ENCODE peak calls at places on chromosome 9, in six cellular contexts. R is spleen, J is K562, U is HCT116, B is sigmoid colon, S is upper lobe of left lung. M is an unnamed sample.

GRCh38 chr9:91445135-91445534 is 21.5 kb upstream of the NFIL3 start:
- DNase-seq in J (no peak), U (no peak), R (no peak), S (no peak), B (no peak), M (no peak)

GRCh38 chr9:12930906-12931305 is 156.1 kb downstream of the LURAP1L start:
- DNase-seq in U (no peak), S (no peak), J (no peak), B (no peak), R (no peak), M (no peak)

GRCh38 chr9:131625848-131626670 is 80.7 kb downstream of the PRRT1B start:
- DNase-seq in B (no peak), U (no peak), S (no peak), R (peak; percentile 72), J (no peak), M (no peak)

GRCh38 chr9:98074119-98074990 is 17.8 kb downstream of the NANS start:
- DNase-seq in B (no peak), S (peak; percentile 69), R (peak; percentile 89), U (no peak), J (peak; percentile 67), M (peak; percentile 81)

GRCh38 chr9:116875576-116875975 is 188.5 kb downstream of the TRIM32 start:
- DNase-seq in U (no peak), B (no peak), S (no peak), R (no peak), J (no peak), M (no peak)

GRCh38 chr9:134337469-134337868 is 11.2 kb downstream of the RXRA start:
- DNase-seq in J (no peak), R (no peak), S (no peak), B (no peak), U (no peak), M (no peak)

GRCh38 chr9:98971168-98971914 is 27.6 kb downstream of the COL15A1 start:
- DNase-seq in B (no peak), R (no peak), S (no peak), U (no peak), J (peak; percentile 61), M (no peak)

GRCh38 chr9:77848428-77848827 is 183.2 kb downstream of the GNAQ start:
- DNase-seq in S (no peak), U (no peak), R (no peak), B (no peak), J (no peak), M (no peak)

GRCh38 chr9:91483189-91483691 is 59.6 kb upstream of the NFIL3 start:
- DNase-seq in B (no peak), R (no peak), U (no peak), J (no peak), S (no peak), M (no peak)

GRCh38 chr9:76817489-76817888 is 53.3 kb downstream of the PCA3 start:
- DNase-seq in J (no peak), U (no peak), B (no peak), S (no peak), R (no peak), M (no peak)

GRCh38 chr9:100427366-100428263 is 672 bp downstream of the MSANTD3 start:
- DNase-seq in S (peak; percentile 44), R (no peak), B (peak; percentile 85), J (no peak), U (peak; percentile 35), M (peak; percentile 35)

GRCh38 chr9:90925581-90926257 is 124.1 kb downstream of the SYK start:
- DNase-seq in B (no peak), J (no peak), S (no peak), U (no peak), R (no peak), M (no peak)

GRCh38 chr9:136853596-136854112 is 1.5 kb downstream of the MAMDC4 start:
- DNase-seq in B (peak; percentile 61), J (no peak), U (no peak), R (peak; percentile 76), S (no peak), M (no peak)

GRCh38 chr9:137788561-137789294 is 88.9 kb upstream of the CACNA1B start:
- DNase-seq in U (no peak), J (no peak), R (no peak), S (no peak), B (peak; percentile 50), M (peak; percentile 72)

GRCh38 chr9:137286980-137287383 is 9.5 kb downstream of the TOR4A start:
- DNase-seq in R (peak; percentile 51), J (peak; percentile 60), U (peak; percentile 72), B (no peak), S (no peak), M (peak; percentile 82)

GRCh38 chr9:105278751-105279150 is 34.3 kb downstream of the SLC44A1 start:
- DNase-seq in S (no peak), J (no peak), R (no peak), B (no peak), U (no peak), M (no peak)

GRCh38 chr9:137277329-137278041 is at the start of gene TOR4A:
- DNase-seq in R (peak; percentile 96), U (peak; percentile 80), J (peak; percentile 90), B (peak; percentile 91), S (peak; percentile 98), M (peak; percentile 92)

GRCh38 chr9:108956627-108957026 is 22.4 kb downstream of the ABITRAM start:
- DNase-seq in S (no peak), U (no peak), J (no peak), R (no peak), B (no peak), M (no peak)

GRCh38 chr9:96253059-96253696 is 48.8 kb downstream of the HSD17B3 start:
- DNase-seq in J (peak; percentile 17), S (no peak), R (no peak), U (no peak), B (no peak), M (no peak)

GRCh38 chr9:133619791-133620190 is 10.6 kb upstream of the FAM163B start:
- DNase-seq in R (no peak), B (no peak), J (no peak), S (no peak), U (no peak), M (no peak)

DNA sequence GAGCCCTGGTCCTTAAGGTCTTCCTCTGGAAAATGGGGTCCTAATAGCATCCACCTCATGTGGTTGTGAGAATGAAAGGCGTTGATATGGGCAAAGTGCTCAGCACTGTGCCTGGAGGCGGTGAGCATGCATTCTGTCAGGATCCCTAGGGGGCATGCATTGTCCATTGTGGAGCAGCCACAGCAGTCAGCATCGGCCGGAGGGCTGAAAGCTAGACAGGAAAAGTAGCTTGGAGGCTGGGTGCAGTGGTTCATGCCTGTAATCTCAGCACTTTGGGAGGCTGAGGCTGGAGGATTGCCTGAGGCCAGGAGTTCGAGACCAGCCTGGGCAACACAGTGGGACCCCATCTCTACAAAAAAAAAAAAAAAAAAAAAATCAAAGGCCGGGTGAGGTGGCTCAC is 122.2 kb downstream of the LHX2 start:
- DNase-seq in R (no peak), S (peak; percentile 55), B (no peak), U (no peak), J (no peak), M (peak; percentile 57)
- TF ChIP-seq CTCF in R (no peak), S (no peak), B (no peak), U (peak; percentile 24), J (peak; percentile 81), M (no peak)

GRCh38 chr9:127556871-127557270 is 55.2 kb upstream of the STXBP1 start:
- DNase-seq in R (no peak), S (no peak), J (no peak), B (no peak), U (no peak), M (no peak)

GRCh38 chr9:127557998-127558546 is 54.0 kb upstream of the STXBP1 start:
- DNase-seq in B (no peak), J (no peak), U (no peak), S (no peak), R (no peak), M (no peak)

GRCh38 chr9:127558581-127559246 is 53.4 kb upstream of the STXBP1 start:
- DNase-seq in J (no peak), R (no peak), S (no peak), U (no peak), B (no peak), M (no peak)

GRCh38 chr9:127555830-127556820 is 56.0 kb upstream of the STXBP1 start:
- DNase-seq in R (no peak), S (peak; percentile 93), U (peak; percentile 80), B (peak; percentile 89), J (peak; percentile 58), M (peak; percentile 70)

DNA sequence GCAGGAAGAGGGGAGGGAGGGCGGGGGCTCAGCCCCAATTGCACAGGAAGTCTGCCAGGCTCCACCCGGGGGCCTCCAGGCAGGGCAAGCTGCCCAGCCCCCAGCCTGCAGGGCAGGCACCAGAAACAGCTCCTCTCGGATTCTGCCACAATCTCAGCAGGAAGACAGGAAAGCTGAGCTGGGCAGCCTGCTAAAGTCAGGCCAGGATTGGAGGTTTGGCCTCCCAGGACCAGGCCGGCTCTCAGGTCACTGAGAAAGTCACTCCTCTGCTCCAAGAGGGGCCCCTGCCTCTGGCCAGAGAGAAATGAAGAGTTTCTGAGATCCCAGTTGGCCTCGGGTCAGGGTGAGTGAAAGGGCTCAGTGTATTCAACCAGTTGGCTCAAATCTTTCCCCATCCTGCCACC is 54.6 kb upstream of the STXBP1 start:
- DNase-seq in J (no peak), B (no peak), S (no peak), U (no peak), R (no peak), M (no peak)
- TF ChIP-seq POLR2AphosphoS5 in J (no peak), B (peak; percentile 21), S (no peak), U (no peak), R (peak; percentile 52), M (no peak)

DNA sequence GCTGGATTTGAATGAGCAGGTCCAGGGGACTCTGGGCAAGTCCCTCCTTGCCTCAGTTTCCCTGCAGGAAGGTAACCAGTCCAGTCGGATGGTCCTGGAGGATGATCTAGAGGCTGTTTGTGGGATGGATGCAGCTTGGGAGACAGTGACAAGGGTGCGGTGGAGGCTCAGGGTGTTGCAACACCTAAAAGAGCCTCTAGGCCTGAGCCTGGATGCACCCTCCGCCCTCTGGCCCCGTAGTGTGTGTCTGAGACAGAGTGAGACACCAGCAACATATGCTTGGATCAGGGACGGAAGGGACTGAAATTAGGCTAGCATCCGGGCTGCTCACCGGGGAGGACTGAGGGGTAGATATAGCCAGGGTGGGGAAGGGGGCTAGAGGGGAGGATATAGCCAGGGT is 1.1 kb downstream of the CRAT start:
- DNase-seq in J (peak; percentile 48), B (peak; percentile 86), R (no peak), S (no peak), U (no peak), M (no peak)
- TF ChIP-seq CTCF in J (no peak), B (no peak), R (no peak), S (no peak), U (no peak), M (no peak)

DNA sequence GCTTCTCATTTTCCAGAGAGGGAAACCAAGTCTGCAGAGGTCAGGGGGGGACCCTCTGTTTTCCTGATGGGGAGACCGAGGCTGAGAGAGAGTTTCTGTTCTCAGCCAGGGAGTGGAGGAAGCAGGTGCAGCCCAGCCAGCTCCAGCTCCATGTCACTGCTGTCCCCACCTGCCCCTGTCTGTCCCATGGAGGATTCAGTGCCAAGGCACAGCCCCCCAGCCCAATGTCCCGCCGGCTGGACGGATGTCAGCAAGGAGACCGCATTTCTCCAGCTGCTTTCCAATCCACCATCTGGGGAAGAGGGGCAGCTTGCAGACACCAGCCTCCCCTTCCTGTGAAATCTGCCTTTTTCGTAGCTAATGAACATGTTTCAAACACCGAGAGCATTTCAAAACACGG is 74.6 kb downstream of the NEK6 start:
- DNase-seq in U (no peak), B (no peak), R (no peak), J (no peak), S (no peak), M (no peak)
- TF ChIP-seq POLR2AphosphoS5 in U (no peak), B (no peak), R (no peak), J (no peak), S (no peak), M (no peak)

GRCh38 chr9:2158111-2158610 is 143.0 kb downstream of the SMARCA2 start:
- DNase-seq in B (peak; percentile 67), S (peak; percentile 71), U (no peak), J (no peak), R (peak; percentile 81), M (peak; percentile 53)
- TF ChIP-seq CTCF in B (no peak), S (no peak), U (no peak), J (no peak), R (no peak), M (no peak)